ENCODE peak calls at places on chromosomes 13 and 19, in ten cellular contexts. One of them, this sample, is unnamed.
A peak's percentile ranks its signal among the peaks of the same experiment; 100 is the strongest.

GRCh38 chr13:32669030-32669646 is 82.9 kb downstream of the PDS5B start:
- DNase-seq in lower lobe of right lung: no peak
- DNase-seq in body of pancreas: no peak
- DNase-seq in gastrocnemius medialis: no peak
- DNase-seq in left ventricle myocardium inferior: no peak
- DNase-seq in H9: no peak
- DNase-seq in OCI-LY7: peak; percentile 79
- DNase-seq in heart left ventricle: no peak
- DNase-seq in cardiac muscle cell: peak; percentile 74
- DNase-seq in neural progenitor cell: peak; percentile 76
- DNase-seq in this sample: peak; percentile 11

GRCh38 chr19:55592391-55593090 is 6.8 kb downstream of the FIZ1 start:
- DNase-seq in lower lobe of right lung: no peak
- DNase-seq in body of pancreas: no peak
- DNase-seq in gastrocnemius medialis: no peak
- DNase-seq in left ventricle myocardium inferior: no peak
- DNase-seq in H9: peak; percentile 66
- DNase-seq in OCI-LY7: no peak
- DNase-seq in heart left ventricle: no peak
- DNase-seq in cardiac muscle cell: no peak
- DNase-seq in neural progenitor cell: no peak
- DNase-seq in this sample: no peak

GRCh38 chr19:55626350-55626749 is 2.0 kb upstream of the ZNF784 start:
- DNase-seq in lower lobe of right lung: no peak
- DNase-seq in body of pancreas: no peak
- DNase-seq in gastrocnemius medialis: no peak
- DNase-seq in left ventricle myocardium inferior: no peak
- DNase-seq in H9: no peak
- DNase-seq in OCI-LY7: no peak
- DNase-seq in heart left ventricle: peak; percentile 10
- DNase-seq in cardiac muscle cell: no peak
- DNase-seq in neural progenitor cell: no peak
- DNase-seq in this sample: no peak

GRCh38 chr13:45838171-45838745 is 13.3 kb downstream of the SIAH3 start:
- DNase-seq in lower lobe of right lung: no peak
- DNase-seq in body of pancreas: no peak
- DNase-seq in gastrocnemius medialis: no peak
- DNase-seq in left ventricle myocardium inferior: no peak
- DNase-seq in H9: no peak
- DNase-seq in OCI-LY7: no peak
- DNase-seq in heart left ventricle: no peak
- DNase-seq in cardiac muscle cell: no peak
- DNase-seq in neural progenitor cell: no peak
- DNase-seq in this sample: no peak

GRCh38 chr13:85993567-85993966 is 194.3 kb upstream of the SLITRK6 start:
- DNase-seq in lower lobe of right lung: no peak
- DNase-seq in body of pancreas: no peak
- DNase-seq in gastrocnemius medialis: no peak
- DNase-seq in left ventricle myocardium inferior: no peak
- DNase-seq in H9: no peak
- DNase-seq in OCI-LY7: no peak
- DNase-seq in heart left ventricle: no peak
- DNase-seq in cardiac muscle cell: no peak
- DNase-seq in neural progenitor cell: no peak
- DNase-seq in this sample: no peak

GRCh38 chr13:111396457-111396856 is 76.0 kb downstream of the TEX29 start:
- DNase-seq in lower lobe of right lung: no peak
- DNase-seq in body of pancreas: no peak
- DNase-seq in gastrocnemius medialis: no peak
- DNase-seq in left ventricle myocardium inferior: no peak
- DNase-seq in H9: peak; percentile 24
- DNase-seq in OCI-LY7: no peak
- DNase-seq in heart left ventricle: no peak
- DNase-seq in cardiac muscle cell: no peak
- DNase-seq in neural progenitor cell: no peak
- DNase-seq in this sample: no peak

GRCh38 chr19:3250675-3251074 is 26.2 kb downstream of the CELF5 start:
- DNase-seq in lower lobe of right lung: no peak
- DNase-seq in body of pancreas: peak; percentile 40
- DNase-seq in gastrocnemius medialis: no peak
- DNase-seq in left ventricle myocardium inferior: no peak
- DNase-seq in H9: no peak
- DNase-seq in OCI-LY7: peak; percentile 46
- DNase-seq in heart left ventricle: no peak
- DNase-seq in cardiac muscle cell: peak; percentile 25
- DNase-seq in neural progenitor cell: no peak
- DNase-seq in this sample: peak; percentile 35

GRCh38 chr13:89827552-89827951 is 1519.9 kb upstream of the MIR17HG start:
- DNase-seq in lower lobe of right lung: no peak
- DNase-seq in body of pancreas: no peak
- DNase-seq in gastrocnemius medialis: no peak
- DNase-seq in left ventricle myocardium inferior: no peak
- DNase-seq in H9: no peak
- DNase-seq in OCI-LY7: no peak
- DNase-seq in heart left ventricle: no peak
- DNase-seq in cardiac muscle cell: no peak
- DNase-seq in neural progenitor cell: no peak
- DNase-seq in this sample: no peak

GRCh38 chr19:11479470-11480080 is 1.3 kb downstream of the ELAVL3 start:
- DNase-seq in lower lobe of right lung: no peak
- DNase-seq in body of pancreas: peak; percentile 65
- DNase-seq in gastrocnemius medialis: no peak
- DNase-seq in left ventricle myocardium inferior: peak; percentile 34
- DNase-seq in H9: peak; percentile 92
- DNase-seq in OCI-LY7: no peak
- DNase-seq in heart left ventricle: no peak
- DNase-seq in cardiac muscle cell: peak; percentile 26
- DNase-seq in neural progenitor cell: peak; percentile 85
- DNase-seq in this sample: peak; percentile 45

GRCh38 chr19:50330365-50331078 is 1.3 kb upstream of the KCNC3 start:
- DNase-seq in lower lobe of right lung: peak; percentile 91
- DNase-seq in body of pancreas: peak; percentile 91
- DNase-seq in gastrocnemius medialis: peak; percentile 78
- DNase-seq in left ventricle myocardium inferior: peak; percentile 83
- DNase-seq in H9: peak; percentile 96
- DNase-seq in OCI-LY7: peak; percentile 95
- DNase-seq in heart left ventricle: peak; percentile 93
- DNase-seq in cardiac muscle cell: peak; percentile 75
- DNase-seq in neural progenitor cell: peak; percentile 98
- DNase-seq in this sample: peak; percentile 53

GRCh38 chr19:46616631-46617322 is 8.1 kb downstream of the PTGIR start:
- DNase-seq in lower lobe of right lung: no peak
- DNase-seq in body of pancreas: peak; percentile 96
- DNase-seq in gastrocnemius medialis: no peak
- DNase-seq in left ventricle myocardium inferior: peak; percentile 71
- DNase-seq in H9: peak; percentile 82
- DNase-seq in OCI-LY7: peak; percentile 65
- DNase-seq in heart left ventricle: peak; percentile 80
- DNase-seq in cardiac muscle cell: peak; percentile 82
- DNase-seq in neural progenitor cell: peak; percentile 83
- DNase-seq in this sample: peak; percentile 64

GRCh38 chr13:99278843-99279242 is 20.7 kb upstream of the GPR18 start:
- DNase-seq in lower lobe of right lung: no peak
- DNase-seq in body of pancreas: no peak
- DNase-seq in gastrocnemius medialis: no peak
- DNase-seq in left ventricle myocardium inferior: no peak
- DNase-seq in H9: no peak
- DNase-seq in OCI-LY7: no peak
- DNase-seq in heart left ventricle: no peak
- DNase-seq in cardiac muscle cell: no peak
- DNase-seq in neural progenitor cell: no peak
- DNase-seq in this sample: no peak

GRCh38 chr19:39078436-39079200 is 5.5 kb upstream of the ACP7 start:
- DNase-seq in lower lobe of right lung: no peak
- DNase-seq in body of pancreas: no peak
- DNase-seq in gastrocnemius medialis: no peak
- DNase-seq in left ventricle myocardium inferior: no peak
- DNase-seq in H9: no peak
- DNase-seq in OCI-LY7: no peak
- DNase-seq in heart left ventricle: no peak
- DNase-seq in cardiac muscle cell: peak; percentile 91
- DNase-seq in neural progenitor cell: no peak
- DNase-seq in this sample: peak; percentile 81

GRCh38 chr13:110183925-110184324 is 123.0 kb downstream of the COL4A1 start:
- DNase-seq in lower lobe of right lung: no peak
- DNase-seq in body of pancreas: no peak
- DNase-seq in gastrocnemius medialis: no peak
- DNase-seq in left ventricle myocardium inferior: no peak
- DNase-seq in H9: no peak
- DNase-seq in OCI-LY7: no peak
- DNase-seq in heart left ventricle: no peak
- DNase-seq in cardiac muscle cell: no peak
- DNase-seq in neural progenitor cell: no peak
- DNase-seq in this sample: no peak

GRCh38 chr19:5001547-5002131 is 32.7 kb downstream of the KDM4B start:
- DNase-seq in lower lobe of right lung: no peak
- DNase-seq in body of pancreas: peak; percentile 42
- DNase-seq in gastrocnemius medialis: no peak
- DNase-seq in left ventricle myocardium inferior: no peak
- DNase-seq in H9: peak; percentile 61
- DNase-seq in OCI-LY7: peak; percentile 55
- DNase-seq in heart left ventricle: no peak
- DNase-seq in cardiac muscle cell: peak; percentile 72
- DNase-seq in neural progenitor cell: peak; percentile 61
- DNase-seq in this sample: peak; percentile 30

GRCh38 chr13:105144020-105144419 is 1391.4 kb downstream of the EFNB2 start:
- DNase-seq in lower lobe of right lung: no peak
- DNase-seq in body of pancreas: no peak
- DNase-seq in gastrocnemius medialis: no peak
- DNase-seq in left ventricle myocardium inferior: no peak
- DNase-seq in H9: no peak
- DNase-seq in OCI-LY7: no peak
- DNase-seq in heart left ventricle: no peak
- DNase-seq in cardiac muscle cell: no peak
- DNase-seq in neural progenitor cell: no peak
- DNase-seq in this sample: no peak
- TF ChIP-seq CTCF in lower lobe of right lung: no peak
- TF ChIP-seq CTCF in body of pancreas: no peak
- TF ChIP-seq CTCF in gastrocnemius medialis: no peak
- TF ChIP-seq CTCF in left ventricle myocardium inferior: no peak
- TF ChIP-seq CTCF in H9: peak; percentile 34
- TF ChIP-seq CTCF in OCI-LY7: no peak
- TF ChIP-seq CTCF in heart left ventricle: no peak
- TF ChIP-seq CTCF in cardiac muscle cell: no peak
- TF ChIP-seq CTCF in neural progenitor cell: no peak
- TF ChIP-seq CTCF in this sample: no peak

DNA sequence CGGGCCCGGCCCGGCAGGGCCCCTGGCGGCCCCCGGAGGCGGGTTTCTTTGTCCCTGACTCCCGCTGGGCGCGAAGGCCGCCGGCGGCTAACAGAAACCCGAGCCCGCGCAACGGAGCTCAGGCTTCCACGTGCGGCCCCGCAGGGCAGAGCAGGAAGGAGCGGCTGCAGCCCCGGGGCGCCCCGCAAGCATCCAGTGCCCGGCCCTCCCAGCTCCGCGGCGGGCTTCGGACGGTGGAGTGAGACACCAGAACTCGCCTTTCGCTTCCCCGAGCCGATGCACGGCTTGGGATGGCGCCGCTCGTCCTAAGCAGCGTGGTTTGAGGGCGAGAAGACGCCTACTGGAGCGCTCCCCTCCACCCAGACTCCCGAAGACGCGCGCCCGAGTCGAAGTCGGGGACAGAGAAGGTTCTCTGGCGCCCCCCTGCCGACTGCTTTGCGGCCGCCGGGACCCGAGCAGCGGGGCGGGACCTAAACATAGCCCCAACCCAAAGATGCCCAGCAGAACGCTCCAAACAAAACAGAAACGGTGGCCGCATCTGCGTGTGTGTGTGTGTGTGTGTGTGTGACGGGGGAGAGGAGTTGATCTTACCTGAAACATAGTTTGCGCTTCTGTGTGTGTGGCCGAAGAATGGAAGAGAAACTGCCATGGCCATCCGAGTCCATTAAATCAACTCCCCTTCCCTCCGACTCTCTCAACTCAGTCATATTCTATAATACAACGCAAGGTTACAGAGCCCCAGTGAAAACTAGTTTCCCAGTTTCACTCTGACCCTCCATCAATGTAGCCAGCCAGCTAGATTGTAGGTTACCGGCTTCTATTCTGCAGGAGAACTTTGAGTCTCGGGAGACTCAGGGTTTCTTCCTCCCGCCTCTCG is 629 bp upstream of the FGF9 start:
- DNase-seq in lower lobe of right lung: peak; percentile 62
- DNase-seq in body of pancreas: peak; percentile 66
- DNase-seq in gastrocnemius medialis: no peak
- DNase-seq in left ventricle myocardium inferior: peak; percentile 53
- DNase-seq in H9: peak; percentile 72
- DNase-seq in OCI-LY7: peak; percentile 88
- DNase-seq in heart left ventricle: peak; percentile 84
- DNase-seq in cardiac muscle cell: peak; percentile 46
- DNase-seq in neural progenitor cell: peak; percentile 87
- DNase-seq in this sample: peak; percentile 40
- H3K27ac ChIP-seq in lower lobe of right lung: peak overlapping the region; percentile 49
- H3K27ac ChIP-seq in body of pancreas: peak overlapping the region; percentile 79
- H3K27ac ChIP-seq in gastrocnemius medialis: peak overlapping the region; percentile 52
- H3K27ac ChIP-seq in left ventricle myocardium inferior: peak overlapping the region; percentile 45
- H3K27ac ChIP-seq in H9: no peak overlapping the region
- H3K27ac ChIP-seq in OCI-LY7: peak overlapping the region; percentile 72
- H3K27ac ChIP-seq in heart left ventricle: peak overlapping the region; percentile 57
- H3K27ac ChIP-seq in cardiac muscle cell: no peak overlapping the region
- H3K27ac ChIP-seq in neural progenitor cell: no peak overlapping the region
- H3K27ac ChIP-seq in this sample: peak overlapping the region; percentile 70

GRCh38 chr13:28204690-28205443 is 66.5 kb downstream of the PAN3 start:
- DNase-seq in lower lobe of right lung: no peak
- DNase-seq in body of pancreas: no peak
- DNase-seq in gastrocnemius medialis: no peak
- DNase-seq in left ventricle myocardium inferior: no peak
- DNase-seq in H9: no peak
- DNase-seq in OCI-LY7: no peak
- DNase-seq in heart left ventricle: no peak
- DNase-seq in cardiac muscle cell: no peak
- DNase-seq in neural progenitor cell: no peak
- DNase-seq in this sample: no peak

GRCh38 chr13:28204043-28204442 is 65.7 kb downstream of the PAN3 start:
- DNase-seq in lower lobe of right lung: no peak
- DNase-seq in body of pancreas: no peak
- DNase-seq in gastrocnemius medialis: no peak
- DNase-seq in left ventricle myocardium inferior: no peak
- DNase-seq in H9: no peak
- DNase-seq in OCI-LY7: no peak
- DNase-seq in heart left ventricle: no peak
- DNase-seq in cardiac muscle cell: no peak
- DNase-seq in neural progenitor cell: no peak
- DNase-seq in this sample: no peak

GRCh38 chr13:28199089-28199488 is 60.7 kb downstream of the PAN3 start:
- DNase-seq in lower lobe of right lung: no peak
- DNase-seq in body of pancreas: no peak
- DNase-seq in gastrocnemius medialis: no peak
- DNase-seq in left ventricle myocardium inferior: no peak
- DNase-seq in H9: no peak
- DNase-seq in OCI-LY7: no peak
- DNase-seq in heart left ventricle: no peak
- DNase-seq in cardiac muscle cell: no peak
- DNase-seq in neural progenitor cell: no peak
- DNase-seq in this sample: no peak
- TF ChIP-seq CTCF in lower lobe of right lung: no peak
- TF ChIP-seq CTCF in body of pancreas: no peak
- TF ChIP-seq CTCF in gastrocnemius medialis: no peak
- TF ChIP-seq CTCF in left ventricle myocardium inferior: no peak
- TF ChIP-seq CTCF in H9: peak; percentile 46
- TF ChIP-seq CTCF in OCI-LY7: no peak
- TF ChIP-seq CTCF in heart left ventricle: no peak
- TF ChIP-seq CTCF in cardiac muscle cell: no peak
- TF ChIP-seq CTCF in neural progenitor cell: no peak
- TF ChIP-seq CTCF in this sample: no peak

GRCh38 chr19:30132312-30133075 is 190.5 kb downstream of the URI1 start:
- DNase-seq in lower lobe of right lung: no peak
- DNase-seq in body of pancreas: no peak
- DNase-seq in gastrocnemius medialis: no peak
- DNase-seq in left ventricle myocardium inferior: no peak
- DNase-seq in H9: no peak
- DNase-seq in OCI-LY7: no peak
- DNase-seq in heart left ventricle: no peak
- DNase-seq in cardiac muscle cell: no peak
- DNase-seq in neural progenitor cell: peak; percentile 84
- DNase-seq in this sample: no peak
- H3K27ac ChIP-seq in lower lobe of right lung: no peak overlapping the region
- H3K27ac ChIP-seq in body of pancreas: no peak overlapping the region
- H3K27ac ChIP-seq in gastrocnemius medialis: no peak overlapping the region
- H3K27ac ChIP-seq in left ventricle myocardium inferior: no peak overlapping the region
- H3K27ac ChIP-seq in H9: no peak overlapping the region
- H3K27ac ChIP-seq in OCI-LY7: no peak overlapping the region
- H3K27ac ChIP-seq in heart left ventricle: no peak overlapping the region
- H3K27ac ChIP-seq in cardiac muscle cell: no peak overlapping the region
- H3K27ac ChIP-seq in neural progenitor cell: peak overlapping the region; percentile 53
- H3K27ac ChIP-seq in this sample: no peak overlapping the region